ENCODE peak calls at places on chromosomes 13 and 19, in five cellular contexts. M is HFF-Myc, P is astrocyte, N is epithelial cell of esophagus, V is foreskin fibroblast. G is an unnamed sample.

GRCh38 chr13:50936681-50937080 is 27.1 kb downstream of the RNASEH2B start:
- DNase-seq in V (peak), M (no peak), N (no peak), P (no peak), G (no peak)

GRCh38 chr19:10189631-10190425 is 4.9 kb downstream of the DNMT1 start:
- DNase-seq in V (peak), P (no peak), M (no peak), N (no peak), G (no peak)

GRCh38 chr19:6849876-6850275 is 37.5 kb upstream of the ADGRE1 start:
- DNase-seq in M (no peak), N (no peak), P (no peak), V (no peak), G (no peak)

GRCh38 chr19:55231391-55232283 is 3.1 kb upstream of the TMEM86B start:
- DNase-seq in M (no peak), V (no peak), N (no peak), P (no peak), G (no peak)

GRCh38 chr19:48614436-48615144 is at the start of gene FAM83E:
- DNase-seq in P (no peak), V (peak), N (peak), M (no peak), G (peak)

GRCh38 chr19:50458396-50459066 is 17.8 kb upstream of the EMC10 start:
- DNase-seq in N (no peak), M (no peak), P (no peak), V (peak), G (no peak)

GRCh38 chr13:27311518-27312208 is 41.0 kb downstream of the RASL11A start:
- DNase-seq in P (no peak), M (no peak), V (no peak), N (no peak), G (no peak)

GRCh38 chr19:19866599-19867248 is 1.0 kb downstream of the ZNF253 start:
- DNase-seq in M (no peak), P (no peak), N (peak), V (peak), G (peak)

GRCh38 chr19:1355258-1355973 is 28.3 kb upstream of the NDUFS7 start:
- DNase-seq in P (no peak), N (no peak), M (no peak), V (peak), G (peak)

GRCh38 chr13:28031220-28031903 is 42.9 kb upstream of the URAD start:
- DNase-seq in N (no peak), V (no peak), M (no peak), P (no peak), G (no peak)

GRCh38 chr13:34462843-34463242 is 479.2 kb upstream of the NBEA start:
- DNase-seq in N (peak), P (peak), V (peak), M (no peak), G (no peak)

GRCh38 chr19:3656073-3656746 is 29.6 kb upstream of the CACTIN start:
- DNase-seq in V (peak), P (peak), M (peak), N (peak), G (no peak)

GRCh38 chr19:8148410-8149231 is 771 bp downstream of the FBN3 start:
- DNase-seq in V (no peak), P (no peak), M (no peak), N (no peak), G (peak)

GRCh38 chr19:50398675-50399367 is 14.7 kb downstream of the POLD1 start:
- DNase-seq in V (no peak), N (no peak), M (no peak), P (no peak), G (no peak)

GRCh38 chr13:34086281-34086680 is 268.3 kb downstream of the RFC3 start:
- DNase-seq in N (no peak), M (no peak), V (no peak), P (no peak), G (no peak)

GRCh38 chr19:41427647-41428480 is 690 bp upstream of the B3GNT8 start:
- DNase-seq in N (peak), V (peak), P (no peak), M (no peak), G (peak)

GRCh38 chr19:2529473-2529918 is 53.6 kb downstream of the GADD45B start:
- DNase-seq in V (peak), M (peak), P (peak), N (peak), G (no peak)

GRCh38 chr19:41548954-41549688 is 26.8 kb upstream of the CEACAM21 start:
- DNase-seq in P (no peak), N (no peak), M (no peak), V (no peak), G (peak)

GRCh38 chr19:1469936-1470863 is 8.8 kb downstream of the C19orf25 start:
- DNase-seq in P (no peak), V (peak), M (no peak), N (peak), G (peak)

GRCh38 chr19:1394252-1395193 is 6.8 kb downstream of the GAMT start:
- DNase-seq in N (peak), P (no peak), V (no peak), M (no peak), G (no peak)

GRCh38 chr19:913080-913748 is at the start of gene R3HDM4:
- DNase-seq in V (peak), M (no peak), N (peak), P (no peak), G (peak)

GRCh38 chr19:10643968-10644290 is 10.2 kb upstream of the ILF3 start:
- DNase-seq in N (no peak), M (no peak), P (no peak), V (peak), G (no peak)

GRCh38 chr19:4316940-4317339 is 12.5 kb downstream of the FSD1 start:
- DNase-seq in M (no peak), V (no peak), P (no peak), N (peak), G (no peak)

GRCh38 chr13:94673841-94674240 is 38.5 kb downstream of the SOX21 start:
- DNase-seq in P (no peak), V (no peak), M (no peak), N (peak), G (peak)

GRCh38 chr19:485583-486236 is 10.6 kb upstream of the MADCAM1 start:
- DNase-seq in N (peak), P (peak), M (no peak), V (peak), G (peak)